ENCODE peak calls at places on chromosomes 16 and 17, in eight cellular contexts. L, X, I, S, B, F, M and K are unnamed samples.

GRCh38 chr17:8051831-8052230 is 13.0 kb downstream of the ALOX15B start:
- DNase-seq in L (no peak), S (no peak), M (no peak), X (no peak), I (peak; percentile 32), B (no peak), F (peak; percentile 34), K (no peak)

GRCh38 chr16:64865037-64865696 is 256.7 kb downstream of the CDH11 start:
- DNase-seq in X (no peak), I (no peak), S (no peak), F (no peak), B (peak; percentile 14), L (no peak), M (no peak), K (no peak)

GRCh38 chr17:343211-343610 is 9.4 kb downstream of the RPH3AL start:
- DNase-seq in X (no peak), S (peak; percentile 42), B (no peak), M (no peak), L (no peak), I (peak; percentile 52), F (peak; percentile 20), K (no peak)

GRCh38 chr16:80804451-80805383 is at the start of gene CDYL2:
- DNase-seq in I (no peak), F (peak; percentile 79), B (peak; percentile 73), M (peak; percentile 48), X (peak; percentile 61), S (peak; percentile 64), L (no peak), K (peak; percentile 46)

GRCh38 chr16:67443299-67443698 is 12.4 kb downstream of the HSD11B2 start:
- DNase-seq in X (peak; percentile 50), I (peak; percentile 94), M (no peak), S (no peak), F (no peak), L (no peak), B (no peak), K (no peak)

GRCh38 chr16:16092925-16093624 is 130.2 kb downstream of the ABCC6 start:
- DNase-seq in B (no peak), F (no peak), L (no peak), S (no peak), M (no peak), I (no peak), X (no peak), K (no peak)

GRCh38 chr17:58245428-58246103 is 7.2 kb downstream of the LPO start:
- DNase-seq in I (no peak), X (no peak), L (no peak), F (no peak), M (no peak), B (no peak), S (peak; percentile 45), K (no peak)

GRCh38 chr17:47731396-47731795 is 1.6 kb upstream of the TBX21 start:
- DNase-seq in M (no peak), S (no peak), B (no peak), X (no peak), I (no peak), L (no peak), F (peak; percentile 12), K (no peak)

GRCh38 chr17:74822329-74823175 is 37.1 kb downstream of the GRIN2C start:
- DNase-seq in X (no peak), S (no peak), F (no peak), L (no peak), I (no peak), B (no peak), M (no peak), K (no peak)

GRCh38 chr17:61152898-61153297 is 246.7 kb upstream of the TBX2 start:
- DNase-seq in I (no peak), M (no peak), B (no peak), F (no peak), X (no peak), L (no peak), S (no peak), K (no peak)

GRCh38 chr17:38848939-38849563 is 4.5 kb downstream of the RPL23 start:
- DNase-seq in M (no peak), B (no peak), S (no peak), X (no peak), I (no peak), L (no peak), F (no peak), K (no peak)

GRCh38 chr17:7184091-7184488 is 4.9 kb upstream of the ASGR1 start:
- DNase-seq in X (peak; percentile 82), B (no peak), L (no peak), I (no peak), S (peak; percentile 36), F (peak; percentile 87), M (no peak), K (no peak)

GRCh38 chr16:20741555-20742285 is at the start of gene THUMPD1:
- DNase-seq in M (peak; percentile 96), I (peak; percentile 98), S (peak; percentile 99), X (peak; percentile 98), B (peak; percentile 97), F (peak; percentile 99), L (peak; percentile 86), K (peak; percentile 89)

GRCh38 chr16:79089735-79090284 is 510.7 kb downstream of the MAF start:
- DNase-seq in X (peak; percentile 35), L (no peak), F (no peak), S (no peak), M (peak; percentile 80), B (no peak), I (no peak), K (no peak)

GRCh38 chr17:6541886-6542285 is 14.5 kb downstream of the PITPNM3 start:
- DNase-seq in M (no peak), X (no peak), F (no peak), S (no peak), I (no peak), L (no peak), B (no peak), K (no peak)

GRCh38 chr17:36468903-36469635 is 17.4 kb upstream of the ZNHIT3 start:
- DNase-seq in S (no peak), I (peak; percentile 25), X (no peak), B (no peak), M (no peak), L (no peak), F (no peak), K (no peak)

GRCh38 chr17:47335101-47335936 is 11.6 kb downstream of the EFCAB13 start:
- DNase-seq in M (no peak), B (no peak), F (no peak), L (no peak), S (peak; percentile 67), X (no peak), I (no peak), K (no peak)

GRCh38 chr17:69246726-69247375 is 18.2 kb upstream of the ABCA10 start:
- DNase-seq in F (no peak), B (no peak), X (no peak), S (no peak), M (peak; percentile 49), I (no peak), L (peak; percentile 31), K (no peak)

GRCh38 chr16:85309656-85310587 is 197.7 kb upstream of the CIBAR2 start:
- DNase-seq in S (peak; percentile 81), F (peak; percentile 82), X (peak; percentile 48), I (peak; percentile 86), M (no peak), L (no peak), B (peak; percentile 48), K (no peak)
- TF ChIP-seq CTCF in S (no peak), F (no peak), X (no peak), I (no peak), M (no peak), L (no peak), B (no peak), K (no peak)

DNA sequence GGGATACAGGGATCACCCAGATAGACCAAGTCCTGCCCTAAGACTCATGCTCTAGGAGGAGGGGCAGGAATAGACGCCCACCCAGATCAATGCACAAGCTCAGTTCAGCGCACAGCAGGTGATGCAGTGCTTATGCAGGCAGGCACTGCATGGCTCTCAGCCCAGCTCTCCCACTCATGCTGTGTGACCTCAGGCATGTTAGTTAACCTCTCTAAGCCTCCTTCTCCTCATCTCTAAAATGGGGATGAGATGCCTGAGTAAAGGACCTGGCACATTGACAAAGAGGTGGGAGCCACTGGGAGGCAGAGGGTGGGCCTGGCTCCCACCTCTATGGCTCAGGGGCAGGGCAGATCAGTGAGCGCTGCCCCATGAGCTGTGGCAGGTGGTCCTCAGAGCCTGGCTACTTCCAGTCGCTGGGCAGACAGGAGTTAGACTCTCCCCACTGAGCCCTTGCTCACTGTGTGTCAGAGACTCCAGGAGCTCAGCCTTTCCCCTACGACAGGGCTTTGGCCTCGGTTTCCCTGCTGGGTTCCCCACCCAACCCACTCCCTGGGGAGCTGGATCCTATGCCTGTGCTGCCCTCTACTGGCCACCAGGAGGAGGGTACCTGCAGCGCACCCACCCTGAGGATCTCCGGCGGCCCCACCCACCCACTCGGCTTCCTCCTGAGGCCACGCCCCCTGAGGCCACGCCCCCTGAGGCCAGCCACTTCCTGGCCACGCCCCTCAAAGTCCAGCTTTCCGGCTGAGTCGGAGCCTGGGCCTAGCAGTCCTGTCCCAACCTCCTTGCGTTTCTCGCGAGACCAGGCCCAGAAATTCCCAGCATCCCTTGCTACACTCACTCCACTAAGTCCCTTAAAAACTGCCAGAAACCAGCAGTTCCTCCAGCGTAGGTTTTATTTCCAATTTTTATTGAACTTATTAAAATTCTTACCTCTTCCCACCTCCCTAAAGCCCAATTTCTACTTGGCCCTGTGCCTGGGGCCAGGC is 196.1 kb downstream of the GSG1L start:
- DNase-seq in S (peak; percentile 98), M (peak; percentile 66), B (peak; percentile 90), X (peak; percentile 71), L (peak; percentile 26), F (peak; percentile 85), I (no peak), K (peak; percentile 56)
- TF ChIP-seq CTCF in S (peak; percentile 87), M (peak; percentile 60), B (peak; percentile 68), X (peak; percentile 32), L (peak; percentile 61), F (peak; percentile 31), I (peak; percentile 4), K (peak; percentile 67)

DNA sequence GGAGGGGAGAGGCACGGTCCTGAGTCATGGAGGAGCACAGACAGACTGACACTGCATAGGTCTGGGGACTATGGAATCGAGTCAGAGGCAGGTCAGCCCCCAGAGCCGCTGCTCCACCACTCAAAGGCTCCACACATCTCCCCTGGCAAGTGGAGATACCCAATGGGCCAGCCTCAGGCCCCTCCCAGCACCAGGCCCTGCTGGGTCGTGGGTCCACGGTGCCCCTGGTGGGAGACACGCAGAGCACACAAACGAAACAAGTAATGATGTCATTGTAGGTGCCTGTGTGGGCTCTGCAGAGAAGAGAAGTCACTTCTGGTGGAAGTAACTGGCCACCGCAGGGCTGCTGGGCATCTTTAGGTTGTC is 59.4 kb upstream of the ENPP7 start:
- DNase-seq in I (no peak), L (no peak), B (no peak), S (no peak), M (no peak), X (no peak), F (no peak), K (no peak)
- TF ChIP-seq CTCF in I (no peak), L (no peak), B (no peak), S (peak; percentile 41), M (no peak), X (no peak), F (no peak), K (no peak)

DNA sequence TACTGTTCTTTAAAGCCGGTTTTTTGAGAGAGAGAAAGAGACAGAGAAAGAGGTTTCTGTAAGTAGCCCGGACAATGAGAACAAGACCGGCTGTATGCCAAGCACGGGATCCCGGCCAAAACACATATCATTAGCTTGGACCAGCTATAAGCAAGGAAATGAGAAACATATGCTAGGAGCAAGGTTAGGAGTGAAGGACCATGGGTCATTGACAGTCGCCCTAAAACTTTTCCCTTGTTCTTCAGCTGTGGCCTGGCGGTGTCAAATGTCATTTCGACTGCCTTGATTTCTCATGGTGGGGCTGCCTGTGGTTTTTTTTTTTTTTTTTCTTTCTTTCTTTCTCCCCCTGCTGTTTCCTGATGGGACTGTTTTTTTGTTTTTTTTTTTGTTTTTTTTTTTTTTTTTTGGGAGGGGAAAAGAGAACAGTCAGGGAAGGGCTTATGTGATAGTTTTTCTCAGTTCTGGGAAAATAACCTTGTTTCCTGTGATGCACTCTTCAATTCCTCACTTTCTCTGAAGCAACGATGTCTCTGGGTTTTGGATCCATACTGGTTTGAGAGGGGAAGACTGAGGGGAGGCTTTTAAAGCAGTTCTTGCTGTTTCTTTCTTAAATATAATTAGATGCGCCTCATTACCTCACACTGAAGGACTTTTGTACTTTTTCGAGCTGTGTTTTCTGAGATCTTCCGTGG is 124.8 kb upstream of the ZFHX3 start:
- DNase-seq in X (peak; percentile 86), S (peak; percentile 75), B (peak; percentile 41), L (peak; percentile 99), I (peak; percentile 89), F (peak; percentile 76), M (no peak), K (no peak)
- TF ChIP-seq CTCF in X (peak; percentile 28), S (peak; percentile 60), B (peak; percentile 46), L (peak; percentile 37), I (no peak), F (peak; percentile 36), M (no peak), K (peak; percentile 45)